ENCODE peak calls at places on chromosomes 7 and 10, in ten cellular contexts. H is adrenal gland; B is CD8-positive, alpha-beta memory T cell; A is CD4-positive, alpha-beta T cell; F is neural crest cell; X is KBM-7; J is spleen; V is right atrium auricular region; T is sciatic nerve; D is pancreas. O is an unnamed sample.

GRCh38 chr7:157412491-157413180 is 75.8 kb downstream of the DNAJB6 start:
- DNase-seq in H (no peak), B (no peak), A (no peak), F (no peak), X (no peak), J (peak), V (no peak), T (no peak), D (no peak), O (no peak)

GRCh38 chr7:96481831-96482230 is 159.9 kb upstream of the SLC25A13 start:
- DNase-seq in H (no peak), B (no peak), A (no peak), F (no peak), X (no peak), J (no peak), V (no peak), T (no peak), D (no peak), O (no peak)

GRCh38 chr7:142332421-142332820 is 74.6 kb upstream of the PRSS58 start:
- DNase-seq in H (no peak), B (no peak), A (no peak), F (no peak), X (no peak), J (no peak), V (no peak), T (no peak), D (no peak), O (no peak)

GRCh38 chr10:33441561-33441960 is 107.1 kb upstream of the NRP1 start:
- DNase-seq in H (no peak), B (no peak), A (no peak), F (no peak), X (peak), J (no peak), V (no peak), T (no peak), D (no peak), O (no peak)

GRCh38 chr10:43671659-43672555 is 23.2 kb upstream of the ZNF32 start:
- DNase-seq in H (peak), B (peak), A (peak), F (peak), X (peak), J (no peak), V (peak), T (no peak), D (peak), O (peak)

GRCh38 chr10:36281871-36282331 is 639.8 kb upstream of the FZD8 start:
- DNase-seq in H (no peak), B (no peak), A (no peak), F (no peak), X (no peak), J (no peak), V (no peak), T (no peak), D (no peak), O (no peak)

GRCh38 chr10:72784551-72785421 is 92.8 kb downstream of the MCU start:
- DNase-seq in H (peak), B (no peak), A (no peak), F (peak), X (no peak), J (no peak), V (no peak), T (peak), D (peak), O (no peak)

GRCh38 chr10:46534828-46535524 is 21.5 kb downstream of the GPRIN2 start:
- DNase-seq in H (no peak), B (no peak), A (no peak), F (no peak), X (no peak), J (peak), V (no peak), T (peak), D (no peak), O (no peak)

GRCh38 chr10:127195571-127196226 is 692 bp downstream of the INSYN2A start:
- DNase-seq in H (no peak), B (no peak), A (no peak), F (peak), X (no peak), J (no peak), V (no peak), T (no peak), D (no peak), O (no peak)

GRCh38 chr10:43211030-43211429 is 55.8 kb downstream of the RASGEF1A start:
- DNase-seq in H (no peak), B (no peak), A (no peak), F (no peak), X (no peak), J (peak), V (no peak), T (peak), D (no peak), O (no peak)

GRCh38 chr7:414681-415560 is 104.7 kb downstream of the PDGFA start:
- DNase-seq in H (no peak), B (no peak), A (no peak), F (no peak), X (no peak), J (peak), V (no peak), T (peak), D (no peak), O (no peak)

GRCh38 chr7:17299477-17299991 is 1.1 kb downstream of the AHR start:
- DNase-seq in H (no peak), B (no peak), A (no peak), F (no peak), X (peak), J (no peak), V (no peak), T (no peak), D (no peak), O (peak)

GRCh38 chr7:91193141-91193540 is 71.1 kb upstream of the FZD1 start:
- DNase-seq in H (no peak), B (no peak), A (no peak), F (no peak), X (no peak), J (no peak), V (no peak), T (no peak), D (no peak), O (no peak)

GRCh38 chr10:72828294-72828693 is 65.2 kb upstream of the OIT3 start:
- DNase-seq in H (no peak), B (no peak), A (no peak), F (no peak), X (no peak), J (no peak), V (no peak), T (no peak), D (no peak), O (no peak)

GRCh38 chr7:157299613-157300405 is 37.0 kb upstream of the DNAJB6 start:
- DNase-seq in H (no peak), B (peak), A (peak), F (no peak), X (no peak), J (peak), V (no peak), T (no peak), D (no peak), O (no peak)

GRCh38 chr7:154919324-154920222 is 83.4 kb downstream of the PAXIP1 start:
- DNase-seq in H (no peak), B (no peak), A (no peak), F (no peak), X (no peak), J (peak), V (peak), T (no peak), D (peak), O (no peak)

GRCh38 chr10:31374146-31374696 is 55.2 kb downstream of the ZEB1 start:
- DNase-seq in H (no peak), B (no peak), A (no peak), F (no peak), X (no peak), J (no peak), V (no peak), T (no peak), D (no peak), O (no peak)

GRCh38 chr7:134943785-134944400 is 42.4 kb upstream of the AGBL3 start:
- DNase-seq in H (no peak), B (no peak), A (no peak), F (no peak), X (peak), J (no peak), V (no peak), T (no peak), D (no peak), O (no peak)

GRCh38 chr10:22334414-22335203 is 10.7 kb upstream of the SPAG6 start:
- DNase-seq in H (peak), B (no peak), A (no peak), F (no peak), X (no peak), J (peak), V (no peak), T (peak), D (no peak), O (no peak)

GRCh38 chr10:49274886-49275285 is 24.1 kb upstream of the C10orf71 start:
- DNase-seq in H (no peak), B (no peak), A (no peak), F (no peak), X (no peak), J (no peak), V (peak), T (no peak), D (no peak), O (no peak)

GRCh38 chr10:125980521-125980920 is 84.2 kb downstream of the FANK1 start:
- DNase-seq in H (no peak), B (no peak), A (no peak), F (no peak), X (no peak), J (no peak), V (no peak), T (no peak), D (no peak), O (no peak)

GRCh38 chr7:31051598-31052503 is at the start of gene ADCYAP1R1:
- DNase-seq in H (no peak), B (no peak), A (no peak), F (peak), X (no peak), J (no peak), V (no peak), T (no peak), D (no peak), O (no peak)

GRCh38 chr7:68841004-68841403 is 757.3 kb upstream of the AUTS2 start:
- DNase-seq in H (no peak), B (no peak), A (no peak), F (no peak), X (no peak), J (no peak), V (no peak), T (no peak), D (no peak), O (no peak)

GRCh38 chr10:14282271-14282670 is 48.5 kb downstream of the FRMD4A start:
- DNase-seq in H (no peak), B (no peak), A (no peak), F (no peak), X (no peak), J (no peak), V (no peak), T (no peak), D (no peak), O (no peak)

GRCh38 chr10:126118476-126118875 is 222.1 kb downstream of the FANK1 start:
- DNase-seq in H (no peak), B (no peak), A (no peak), F (no peak), X (no peak), J (no peak), V (no peak), T (no peak), D (no peak), O (no peak)

GRCh38 chr10:62710182-62710581 is 94.3 kb upstream of the ADO start:
- DNase-seq in H (no peak), B (no peak), A (no peak), F (no peak), X (peak), J (no peak), V (no peak), T (no peak), D (no peak), O (no peak)

GRCh38 chr7:128021361-128021760 is 9.9 kb downstream of the LRRC4 start:
- DNase-seq in H (no peak), B (no peak), A (no peak), F (no peak), X (no peak), J (no peak), V (no peak), T (no peak), D (no peak), O (no peak)

GRCh38 chr7:46830-47140 is 145.6 kb upstream of the FAM20C start:
- DNase-seq in H (no peak), B (no peak), A (no peak), F (no peak), X (no peak), J (peak), V (no peak), T (no peak), D (no peak), O (no peak)

GRCh38 chr10:112977294-112977951 is 27.4 kb downstream of the TCF7L2 start:
- DNase-seq in H (no peak), B (no peak), A (no peak), F (no peak), X (no peak), J (no peak), V (no peak), T (no peak), D (no peak), O (no peak)

GRCh38 chr10:77455538-77455937 is 182.1 kb downstream of the KCNMA1 start:
- DNase-seq in H (peak), B (no peak), A (no peak), F (no peak), X (no peak), J (no peak), V (no peak), T (no peak), D (no peak), O (no peak)

GRCh38 chr7:33578166-33578565 is 327.2 kb upstream of the BMPER start:
- DNase-seq in H (no peak), B (no peak), A (no peak), F (no peak), X (no peak), J (no peak), V (no peak), T (no peak), D (no peak), O (no peak)

GRCh38 chr10:34978080-34978479 is 112.1 kb downstream of the CUL2 start:
- DNase-seq in H (no peak), B (no peak), A (no peak), F (no peak), X (no peak), J (peak), V (no peak), T (no peak), D (no peak), O (no peak)

GRCh38 chr7:27124096-27124978 is 6.2 kb downstream of the HOXA4 start:
- DNase-seq in H (no peak), B (no peak), A (no peak), F (no peak), X (no peak), J (no peak), V (no peak), T (peak), D (no peak), O (no peak)

GRCh38 chr7:128236924-128237586 is 4.0 kb upstream of the LEP start:
- DNase-seq in H (no peak), B (peak), A (no peak), F (no peak), X (peak), J (no peak), V (no peak), T (no peak), D (peak), O (no peak)

GRCh38 chr7:119959811-119960210 is 313.2 kb upstream of the KCND2 start:
- DNase-seq in H (no peak), B (no peak), A (no peak), F (no peak), X (no peak), J (no peak), V (no peak), T (no peak), D (no peak), O (no peak)

O was measured in activated gamma-delta T cell treated with Interleukin-2 at 50 U/mL for 16 hours.